ENCODE peak calls at places on chromosomes 11 and 22, in nine cellular contexts. One of them, this sample, is unnamed.

GRCh38 chr22:21991774-21992173 is 9.2 kb upstream of the TOP3B start:
- DNase-seq in A549: no peak
- DNase-seq in GM23338: no peak
- DNase-seq in K562: peak
- DNase-seq in HepG2: no peak
- DNase-seq in SK-N-SH: no peak
- DNase-seq in HL-60: no peak
- DNase-seq in GM12878: no peak
- DNase-seq in Panc1: no peak
- DNase-seq in this sample: no peak

GRCh38 chr22:40181323-40181722 is 3.6 kb downstream of the TNRC6B start:
- DNase-seq in A549: no peak
- DNase-seq in GM23338: no peak
- DNase-seq in K562: no peak
- DNase-seq in HepG2: no peak
- DNase-seq in SK-N-SH: no peak
- DNase-seq in HL-60: no peak
- DNase-seq in GM12878: no peak
- DNase-seq in Panc1: no peak
- DNase-seq in this sample: no peak

GRCh38 chr11:8239536-8240228 is 24.0 kb downstream of the LMO1 start:
- DNase-seq in A549: no peak
- DNase-seq in GM23338: no peak
- DNase-seq in K562: no peak
- DNase-seq in HepG2: no peak
- DNase-seq in SK-N-SH: no peak
- DNase-seq in HL-60: no peak
- DNase-seq in GM12878: no peak
- DNase-seq in Panc1: no peak
- DNase-seq in this sample: no peak

GRCh38 chr22:22020425-22020852 is 37.9 kb upstream of the TOP3B start:
- DNase-seq in A549: no peak
- DNase-seq in GM23338: no peak
- DNase-seq in K562: no peak
- DNase-seq in HepG2: no peak
- DNase-seq in SK-N-SH: no peak
- DNase-seq in HL-60: no peak
- DNase-seq in GM12878: no peak
- DNase-seq in Panc1: no peak
- DNase-seq in this sample: no peak

GRCh38 chr11:83195176-83195531 is 1.6 kb downstream of the ANKRD42 start:
- DNase-seq in A549: no peak
- DNase-seq in GM23338: no peak
- DNase-seq in K562: peak
- DNase-seq in HepG2: no peak
- DNase-seq in SK-N-SH: peak
- DNase-seq in HL-60: no peak
- DNase-seq in GM12878: no peak
- DNase-seq in Panc1: no peak
- DNase-seq in this sample: no peak

GRCh38 chr22:23215294-23216204 is 35.2 kb downstream of the BCR start:
- DNase-seq in A549: no peak
- DNase-seq in GM23338: no peak
- DNase-seq in K562: peak
- DNase-seq in HepG2: no peak
- DNase-seq in SK-N-SH: no peak
- DNase-seq in HL-60: peak
- DNase-seq in GM12878: no peak
- DNase-seq in Panc1: no peak
- DNase-seq in this sample: no peak

GRCh38 chr11:126415128-126415527 is 59.6 kb downstream of the ST3GAL4 start:
- DNase-seq in A549: no peak
- DNase-seq in GM23338: no peak
- DNase-seq in K562: no peak
- DNase-seq in HepG2: no peak
- DNase-seq in SK-N-SH: no peak
- DNase-seq in HL-60: no peak
- DNase-seq in GM12878: no peak
- DNase-seq in Panc1: no peak
- DNase-seq in this sample: no peak

GRCh38 chr11:112163875-112164521 is at the start of gene IL18:
- DNase-seq in A549: peak
- DNase-seq in GM23338: peak
- DNase-seq in K562: peak
- DNase-seq in HepG2: no peak
- DNase-seq in SK-N-SH: no peak
- DNase-seq in HL-60: peak
- DNase-seq in GM12878: no peak
- DNase-seq in Panc1: peak
- DNase-seq in this sample: peak

GRCh38 chr11:132056689-132057088 is 686.3 kb downstream of the NTM start:
- DNase-seq in A549: no peak
- DNase-seq in GM23338: no peak
- DNase-seq in K562: no peak
- DNase-seq in HepG2: no peak
- DNase-seq in SK-N-SH: no peak
- DNase-seq in HL-60: no peak
- DNase-seq in GM12878: no peak
- DNase-seq in Panc1: no peak
- DNase-seq in this sample: no peak

GRCh38 chr11:132055296-132055695 is 684.9 kb downstream of the NTM start:
- DNase-seq in A549: no peak
- DNase-seq in GM23338: no peak
- DNase-seq in K562: no peak
- DNase-seq in HepG2: no peak
- DNase-seq in SK-N-SH: no peak
- DNase-seq in HL-60: no peak
- DNase-seq in GM12878: no peak
- DNase-seq in Panc1: no peak
- DNase-seq in this sample: no peak

GRCh38 chr11:132052904-132053303 is 682.5 kb downstream of the NTM start:
- DNase-seq in A549: no peak
- DNase-seq in GM23338: no peak
- DNase-seq in K562: no peak
- DNase-seq in HepG2: no peak
- DNase-seq in SK-N-SH: no peak
- DNase-seq in HL-60: no peak
- DNase-seq in GM12878: no peak
- DNase-seq in Panc1: no peak
- DNase-seq in this sample: no peak

GRCh38 chr11:132051704-132052103 is 681.3 kb downstream of the NTM start:
- DNase-seq in A549: no peak
- DNase-seq in GM23338: no peak
- DNase-seq in K562: no peak
- DNase-seq in HepG2: no peak
- DNase-seq in SK-N-SH: no peak
- DNase-seq in HL-60: no peak
- DNase-seq in GM12878: no peak
- DNase-seq in Panc1: no peak
- DNase-seq in this sample: no peak

GRCh38 chr11:132054822-132055221 is 684.4 kb downstream of the NTM start:
- DNase-seq in A549: no peak
- DNase-seq in GM23338: no peak
- DNase-seq in K562: no peak
- DNase-seq in HepG2: no peak
- DNase-seq in SK-N-SH: no peak
- DNase-seq in HL-60: no peak
- DNase-seq in GM12878: no peak
- DNase-seq in Panc1: no peak
- DNase-seq in this sample: no peak
- TF ChIP-seq REST in A549: no peak
- TF ChIP-seq REST in GM23338: no peak
- TF ChIP-seq REST in K562: no peak
- TF ChIP-seq REST in HepG2: no peak
- TF ChIP-seq REST in SK-N-SH: peak
- TF ChIP-seq REST in HL-60: no peak
- TF ChIP-seq REST in GM12878: no peak
- TF ChIP-seq REST in Panc1: no peak
- TF ChIP-seq REST in this sample: no peak

GRCh38 chr11:65651589-65652510 is 10.9 kb downstream of the RELA start:
- DNase-seq in A549: no peak
- DNase-seq in GM23338: peak
- DNase-seq in K562: peak
- DNase-seq in HepG2: no peak
- DNase-seq in SK-N-SH: no peak
- DNase-seq in HL-60: no peak
- DNase-seq in GM12878: no peak
- DNase-seq in Panc1: no peak
- DNase-seq in this sample: no peak

GRCh38 chr11:65654375-65655349 is 8.1 kb downstream of the RELA start:
- DNase-seq in A549: no peak
- DNase-seq in GM23338: no peak
- DNase-seq in K562: no peak
- DNase-seq in HepG2: no peak
- DNase-seq in SK-N-SH: no peak
- DNase-seq in HL-60: no peak
- DNase-seq in GM12878: no peak
- DNase-seq in Panc1: no peak
- DNase-seq in this sample: no peak

GRCh38 chr11:65652511-65653228 is 10.0 kb downstream of the RELA start:
- DNase-seq in A549: peak
- DNase-seq in GM23338: peak
- DNase-seq in K562: peak
- DNase-seq in HepG2: peak
- DNase-seq in SK-N-SH: peak
- DNase-seq in HL-60: peak
- DNase-seq in GM12878: peak
- DNase-seq in Panc1: peak
- DNase-seq in this sample: peak

GRCh38 chr11:65655570-65656332 is 7.0 kb downstream of the RELA start:
- DNase-seq in A549: no peak
- DNase-seq in GM23338: no peak
- DNase-seq in K562: no peak
- DNase-seq in HepG2: no peak
- DNase-seq in SK-N-SH: no peak
- DNase-seq in HL-60: no peak
- DNase-seq in GM12878: no peak
- DNase-seq in Panc1: no peak
- DNase-seq in this sample: no peak

DNA sequence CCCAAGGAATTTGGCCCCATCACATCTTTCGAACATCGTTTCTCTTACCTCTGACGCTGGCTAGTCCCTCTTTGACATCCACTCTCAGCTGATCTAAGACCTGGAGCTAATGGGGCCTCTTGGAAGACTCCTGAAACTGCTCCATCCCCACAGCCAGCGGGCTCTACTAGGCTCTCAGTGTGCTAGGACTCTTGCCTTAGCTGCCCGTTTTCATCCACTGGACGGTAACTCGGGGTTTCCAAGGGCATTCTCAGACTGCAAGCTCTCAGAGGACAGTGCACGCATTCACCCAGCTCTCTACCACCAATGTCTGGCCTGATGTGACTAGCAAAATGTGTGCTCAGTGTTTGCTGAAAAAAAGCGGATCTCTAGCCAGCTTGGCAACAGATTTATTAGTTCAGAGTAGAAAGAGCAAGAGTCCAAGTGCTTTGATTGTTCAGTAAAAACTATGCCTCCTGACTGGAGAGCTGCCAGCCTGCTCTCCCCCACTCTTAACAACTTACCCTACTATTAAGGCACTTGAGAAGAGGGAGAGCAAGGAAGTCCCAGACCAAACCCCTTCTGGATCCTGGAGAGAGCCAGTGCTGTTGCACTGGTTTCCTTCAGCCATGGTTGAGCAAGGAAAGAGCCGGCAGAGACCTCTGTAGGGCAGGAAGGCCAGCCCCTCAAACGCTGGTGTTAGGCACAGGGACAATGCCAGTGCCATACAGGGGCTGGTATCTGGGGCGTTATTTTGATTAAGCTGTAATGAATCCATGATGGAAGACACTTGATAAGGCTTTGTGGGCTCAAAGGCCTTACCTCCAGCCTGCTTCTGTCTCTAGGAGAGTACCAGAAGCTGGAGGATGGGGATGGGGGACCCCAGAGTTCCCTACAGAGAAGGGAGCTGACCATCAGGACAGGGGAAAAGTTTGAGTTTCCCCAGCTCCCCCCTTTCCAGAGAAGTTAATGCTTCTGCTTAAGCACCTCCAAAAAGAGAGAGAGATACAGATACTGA is 9.2 kb downstream of the RELA start:
- DNase-seq in A549: no peak
- DNase-seq in GM23338: no peak
- DNase-seq in K562: no peak
- DNase-seq in HepG2: peak
- DNase-seq in SK-N-SH: no peak
- DNase-seq in HL-60: no peak
- DNase-seq in GM12878: no peak
- DNase-seq in Panc1: no peak
- DNase-seq in this sample: no peak
- TF ChIP-seq REST in A549: no peak
- TF ChIP-seq REST in GM23338: no peak
- TF ChIP-seq REST in K562: no peak
- TF ChIP-seq REST in HepG2: no peak
- TF ChIP-seq REST in SK-N-SH: no peak
- TF ChIP-seq REST in HL-60: no peak
- TF ChIP-seq REST in GM12878: no peak
- TF ChIP-seq REST in Panc1: no peak
- TF ChIP-seq REST in this sample: no peak

DNA sequence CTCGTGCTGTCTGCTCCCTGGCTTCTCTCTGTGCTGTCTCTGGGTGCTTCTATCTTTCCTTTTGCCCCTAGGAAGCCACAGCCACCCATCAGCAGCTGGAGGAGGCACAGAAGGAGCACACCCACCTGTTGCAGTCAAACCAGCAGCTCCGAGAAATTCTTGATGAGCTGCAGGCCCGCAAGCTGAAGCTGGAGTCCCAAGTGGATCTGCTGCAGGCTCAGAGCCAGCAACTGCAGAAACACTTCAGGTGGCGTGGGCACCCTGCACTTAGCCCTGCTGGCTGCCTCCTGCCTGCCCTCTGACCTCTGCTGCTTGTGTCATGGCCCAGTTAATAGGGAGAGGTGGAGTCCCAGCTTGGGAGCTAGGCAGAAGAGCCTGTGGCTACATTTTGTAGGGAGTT is 67.8 kb downstream of the CEP164 start:
- DNase-seq in A549: no peak
- DNase-seq in GM23338: no peak
- DNase-seq in K562: no peak
- DNase-seq in HepG2: no peak
- DNase-seq in SK-N-SH: no peak
- DNase-seq in HL-60: no peak
- DNase-seq in GM12878: no peak
- DNase-seq in Panc1: no peak
- DNase-seq in this sample: no peak
- TF ChIP-seq REST in A549: no peak
- TF ChIP-seq REST in GM23338: no peak
- TF ChIP-seq REST in K562: no peak
- TF ChIP-seq REST in HepG2: no peak
- TF ChIP-seq REST in SK-N-SH: no peak
- TF ChIP-seq REST in HL-60: no peak
- TF ChIP-seq REST in GM12878: no peak
- TF ChIP-seq REST in Panc1: no peak
- TF ChIP-seq REST in this sample: no peak

DNA sequence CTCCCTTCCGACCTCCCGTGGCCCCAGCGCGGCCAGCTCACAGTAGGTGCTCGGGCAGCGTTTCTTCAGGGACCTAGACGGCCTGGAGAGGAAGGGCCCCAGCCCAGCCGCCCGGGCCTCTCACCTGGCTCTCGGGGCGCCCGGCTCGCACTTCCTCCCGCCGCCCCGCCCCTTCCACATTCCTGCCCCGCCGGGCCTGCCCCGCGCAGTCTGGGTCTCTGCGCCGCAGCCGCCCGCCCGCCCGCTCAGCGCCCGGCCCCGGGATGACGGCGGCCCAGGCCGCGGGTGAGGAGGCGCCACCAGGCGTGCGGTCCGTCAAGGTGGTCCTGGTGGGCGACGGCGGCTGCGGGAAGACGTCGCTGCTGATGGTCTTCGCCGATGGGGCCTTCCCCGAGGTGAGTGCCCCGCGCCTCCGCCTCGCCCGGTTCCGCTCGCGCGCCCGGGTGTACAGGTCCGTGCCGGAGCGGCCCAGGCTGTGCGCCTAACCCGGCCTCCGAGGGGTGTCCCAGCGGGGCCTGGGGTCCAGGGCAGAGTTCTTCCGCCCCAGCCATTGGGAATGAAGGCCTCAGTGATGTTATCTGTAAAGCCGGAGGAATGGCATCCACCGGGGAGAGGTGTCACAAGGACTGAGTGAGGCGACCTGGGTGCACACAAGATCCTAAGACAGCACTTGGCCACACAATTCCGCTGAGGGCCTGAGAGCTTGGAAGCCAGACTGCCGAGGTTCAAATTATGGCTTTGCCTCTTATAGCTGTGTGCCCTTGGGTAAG is at the start of gene RHOD:
- DNase-seq in A549: no peak
- DNase-seq in GM23338: peak
- DNase-seq in K562: no peak
- DNase-seq in HepG2: no peak
- DNase-seq in SK-N-SH: no peak
- DNase-seq in HL-60: peak
- DNase-seq in GM12878: no peak
- DNase-seq in Panc1: no peak
- DNase-seq in this sample: no peak
- TF ChIP-seq REST in A549: no peak
- TF ChIP-seq REST in GM23338: no peak
- TF ChIP-seq REST in K562: no peak
- TF ChIP-seq REST in HepG2: no peak
- TF ChIP-seq REST in SK-N-SH: no peak
- TF ChIP-seq REST in HL-60: no peak
- TF ChIP-seq REST in GM12878: no peak
- TF ChIP-seq REST in Panc1: no peak
- TF ChIP-seq REST in this sample: no peak

This sample was measured in HCT116.